ENCODE peak calls at places on chromosomes 2 and 18, in seven cellular contexts. One of them, this sample, is unnamed.
A peak's percentile ranks its signal among the peaks of the same experiment; 100 is the strongest.

GRCh38 chr2:218745559-218746469 is 35.2 kb downstream of the TTLL4 start:
- DNase-seq in HTR-8/SVneo: no peak
- DNase-seq in CD8-positive, alpha-beta memory T cell: no peak
- DNase-seq in NCI-H1105 treated with DMSO at 0.1 percent for 48 hours: no peak
- DNase-seq in neural crest cell: peak; percentile 24
- DNase-seq in activated CD8-positive, alpha-beta memory T cell treated with anti-CD3 and anti-CD28 coated beads, Interleukin-2, amount 50 U/mL, for 4 hours: no peak
- DNase-seq in sciatic nerve: peak; percentile 88
- DNase-seq in this sample: no peak

GRCh38 chr2:164314148-164314547 is 307.1 kb downstream of the GRB14 start:
- DNase-seq in CD8-positive, alpha-beta memory T cell: no peak
- DNase-seq in NCI-H1105 treated with DMSO at 0.1 percent for 48 hours: peak; percentile 42
- DNase-seq in neural crest cell: no peak
- DNase-seq in activated CD8-positive, alpha-beta memory T cell treated with anti-CD3 and anti-CD28 coated beads, Interleukin-2, amount 50 U/mL, for 4 hours: no peak
- DNase-seq in HTR-8/SVneo: no peak
- DNase-seq in sciatic nerve: no peak
- DNase-seq in this sample: peak; percentile 11

GRCh38 chr2:55992465-55992864 is 68.9 kb upstream of the EFEMP1 start:
- DNase-seq in NCI-H1105 treated with DMSO at 0.1 percent for 48 hours: no peak
- DNase-seq in HTR-8/SVneo: peak; percentile 85
- DNase-seq in activated CD8-positive, alpha-beta memory T cell treated with anti-CD3 and anti-CD28 coated beads, Interleukin-2, amount 50 U/mL, for 4 hours: no peak
- DNase-seq in CD8-positive, alpha-beta memory T cell: no peak
- DNase-seq in neural crest cell: no peak
- DNase-seq in sciatic nerve: no peak
- DNase-seq in this sample: no peak

GRCh38 chr2:69946351-69947077 is 14.9 kb downstream of the ASPRV1 start:
- DNase-seq in neural crest cell: no peak
- DNase-seq in CD8-positive, alpha-beta memory T cell: peak; percentile 25
- DNase-seq in HTR-8/SVneo: peak; percentile 67
- DNase-seq in NCI-H1105 treated with DMSO at 0.1 percent for 48 hours: no peak
- DNase-seq in sciatic nerve: no peak
- DNase-seq in activated CD8-positive, alpha-beta memory T cell treated with anti-CD3 and anti-CD28 coated beads, Interleukin-2, amount 50 U/mL, for 4 hours: peak; percentile 51
- DNase-seq in this sample: no peak

GRCh38 chr2:108244667-108245414 is 5.1 kb downstream of the SULT1C3 start:
- DNase-seq in HTR-8/SVneo: no peak
- DNase-seq in CD8-positive, alpha-beta memory T cell: no peak
- DNase-seq in neural crest cell: no peak
- DNase-seq in activated CD8-positive, alpha-beta memory T cell treated with anti-CD3 and anti-CD28 coated beads, Interleukin-2, amount 50 U/mL, for 4 hours: no peak
- DNase-seq in sciatic nerve: no peak
- DNase-seq in NCI-H1105 treated with DMSO at 0.1 percent for 48 hours: no peak
- DNase-seq in this sample: no peak

GRCh38 chr18:63472380-63472779 is 4.4 kb upstream of the SERPINB5 start:
- DNase-seq in HTR-8/SVneo: no peak
- DNase-seq in sciatic nerve: no peak
- DNase-seq in CD8-positive, alpha-beta memory T cell: no peak
- DNase-seq in NCI-H1105 treated with DMSO at 0.1 percent for 48 hours: no peak
- DNase-seq in activated CD8-positive, alpha-beta memory T cell treated with anti-CD3 and anti-CD28 coated beads, Interleukin-2, amount 50 U/mL, for 4 hours: no peak
- DNase-seq in neural crest cell: no peak
- DNase-seq in this sample: no peak

GRCh38 chr2:242047963-242048362 is 178.4 kb downstream of the RTP5 start:
- DNase-seq in CD8-positive, alpha-beta memory T cell: no peak
- DNase-seq in neural crest cell: no peak
- DNase-seq in HTR-8/SVneo: no peak
- DNase-seq in NCI-H1105 treated with DMSO at 0.1 percent for 48 hours: no peak
- DNase-seq in sciatic nerve: peak; percentile 12
- DNase-seq in activated CD8-positive, alpha-beta memory T cell treated with anti-CD3 and anti-CD28 coated beads, Interleukin-2, amount 50 U/mL, for 4 hours: no peak
- DNase-seq in this sample: no peak

GRCh38 chr2:169716229-169716886 is 17.3 kb upstream of the KLHL23 start:
- DNase-seq in CD8-positive, alpha-beta memory T cell: no peak
- DNase-seq in HTR-8/SVneo: no peak
- DNase-seq in activated CD8-positive, alpha-beta memory T cell treated with anti-CD3 and anti-CD28 coated beads, Interleukin-2, amount 50 U/mL, for 4 hours: no peak
- DNase-seq in sciatic nerve: no peak
- DNase-seq in NCI-H1105 treated with DMSO at 0.1 percent for 48 hours: peak; percentile 25
- DNase-seq in neural crest cell: no peak
- DNase-seq in this sample: no peak

GRCh38 chr2:54809814-54810213 is 86.4 kb downstream of the EML6 start:
- DNase-seq in sciatic nerve: no peak
- DNase-seq in neural crest cell: no peak
- DNase-seq in CD8-positive, alpha-beta memory T cell: no peak
- DNase-seq in NCI-H1105 treated with DMSO at 0.1 percent for 48 hours: no peak
- DNase-seq in HTR-8/SVneo: peak; percentile 14
- DNase-seq in activated CD8-positive, alpha-beta memory T cell treated with anti-CD3 and anti-CD28 coated beads, Interleukin-2, amount 50 U/mL, for 4 hours: no peak
- DNase-seq in this sample: no peak

GRCh38 chr2:28102455-28102874 is 211.9 kb downstream of the BABAM2 start:
- DNase-seq in NCI-H1105 treated with DMSO at 0.1 percent for 48 hours: no peak
- DNase-seq in neural crest cell: no peak
- DNase-seq in CD8-positive, alpha-beta memory T cell: no peak
- DNase-seq in HTR-8/SVneo: peak; percentile 38
- DNase-seq in activated CD8-positive, alpha-beta memory T cell treated with anti-CD3 and anti-CD28 coated beads, Interleukin-2, amount 50 U/mL, for 4 hours: no peak
- DNase-seq in sciatic nerve: no peak
- DNase-seq in this sample: no peak

GRCh38 chr2:211869134-211869533 is 669.5 kb downstream of the ERBB4 start:
- DNase-seq in HTR-8/SVneo: no peak
- DNase-seq in sciatic nerve: no peak
- DNase-seq in CD8-positive, alpha-beta memory T cell: no peak
- DNase-seq in NCI-H1105 treated with DMSO at 0.1 percent for 48 hours: no peak
- DNase-seq in neural crest cell: no peak
- DNase-seq in activated CD8-positive, alpha-beta memory T cell treated with anti-CD3 and anti-CD28 coated beads, Interleukin-2, amount 50 U/mL, for 4 hours: no peak
- DNase-seq in this sample: no peak

GRCh38 chr2:221425353-221425752 is 146.8 kb downstream of the EPHA4 start:
- DNase-seq in activated CD8-positive, alpha-beta memory T cell treated with anti-CD3 and anti-CD28 coated beads, Interleukin-2, amount 50 U/mL, for 4 hours: no peak
- DNase-seq in sciatic nerve: no peak
- DNase-seq in NCI-H1105 treated with DMSO at 0.1 percent for 48 hours: no peak
- DNase-seq in neural crest cell: no peak
- DNase-seq in CD8-positive, alpha-beta memory T cell: no peak
- DNase-seq in HTR-8/SVneo: no peak
- DNase-seq in this sample: no peak

GRCh38 chr2:13009027-13009426 is 292.3 kb downstream of the TRIB2 start:
- DNase-seq in NCI-H1105 treated with DMSO at 0.1 percent for 48 hours: no peak
- DNase-seq in HTR-8/SVneo: peak; percentile 4
- DNase-seq in activated CD8-positive, alpha-beta memory T cell treated with anti-CD3 and anti-CD28 coated beads, Interleukin-2, amount 50 U/mL, for 4 hours: no peak
- DNase-seq in neural crest cell: no peak
- DNase-seq in CD8-positive, alpha-beta memory T cell: no peak
- DNase-seq in sciatic nerve: no peak
- DNase-seq in this sample: no peak

GRCh38 chr2:198285216-198285615 is 480.8 kb downstream of the PLCL1 start:
- DNase-seq in neural crest cell: no peak
- DNase-seq in NCI-H1105 treated with DMSO at 0.1 percent for 48 hours: no peak
- DNase-seq in activated CD8-positive, alpha-beta memory T cell treated with anti-CD3 and anti-CD28 coated beads, Interleukin-2, amount 50 U/mL, for 4 hours: no peak
- DNase-seq in CD8-positive, alpha-beta memory T cell: no peak
- DNase-seq in sciatic nerve: no peak
- DNase-seq in HTR-8/SVneo: no peak
- DNase-seq in this sample: no peak

GRCh38 chr2:68888038-68888704 is 17.0 kb upstream of the BMP10 start:
- DNase-seq in HTR-8/SVneo: no peak
- DNase-seq in neural crest cell: no peak
- DNase-seq in NCI-H1105 treated with DMSO at 0.1 percent for 48 hours: no peak
- DNase-seq in activated CD8-positive, alpha-beta memory T cell treated with anti-CD3 and anti-CD28 coated beads, Interleukin-2, amount 50 U/mL, for 4 hours: no peak
- DNase-seq in sciatic nerve: no peak
- DNase-seq in CD8-positive, alpha-beta memory T cell: no peak
- DNase-seq in this sample: no peak

GRCh38 chr2:50492452-50492851 is 539.5 kb downstream of the NRXN1 start:
- DNase-seq in HTR-8/SVneo: peak; percentile 39
- DNase-seq in CD8-positive, alpha-beta memory T cell: no peak
- DNase-seq in activated CD8-positive, alpha-beta memory T cell treated with anti-CD3 and anti-CD28 coated beads, Interleukin-2, amount 50 U/mL, for 4 hours: no peak
- DNase-seq in neural crest cell: peak; percentile 22
- DNase-seq in sciatic nerve: no peak
- DNase-seq in NCI-H1105 treated with DMSO at 0.1 percent for 48 hours: peak; percentile 71
- DNase-seq in this sample: peak; percentile 85

GRCh38 chr18:75811156-75811555 is 383.7 kb upstream of the SMIM21 start:
- DNase-seq in NCI-H1105 treated with DMSO at 0.1 percent for 48 hours: peak; percentile 97
- DNase-seq in HTR-8/SVneo: no peak
- DNase-seq in activated CD8-positive, alpha-beta memory T cell treated with anti-CD3 and anti-CD28 coated beads, Interleukin-2, amount 50 U/mL, for 4 hours: no peak
- DNase-seq in neural crest cell: no peak
- DNase-seq in CD8-positive, alpha-beta memory T cell: no peak
- DNase-seq in sciatic nerve: no peak
- DNase-seq in this sample: peak; percentile 39

GRCh38 chr2:205880048-205880447 is 197.7 kb downstream of the NRP2 start:
- DNase-seq in HTR-8/SVneo: no peak
- DNase-seq in NCI-H1105 treated with DMSO at 0.1 percent for 48 hours: no peak
- DNase-seq in sciatic nerve: no peak
- DNase-seq in neural crest cell: no peak
- DNase-seq in CD8-positive, alpha-beta memory T cell: no peak
- DNase-seq in activated CD8-positive, alpha-beta memory T cell treated with anti-CD3 and anti-CD28 coated beads, Interleukin-2, amount 50 U/mL, for 4 hours: no peak
- DNase-seq in this sample: no peak

GRCh38 chr2:78465707-78466106 is 559.8 kb upstream of the REG3G start:
- DNase-seq in neural crest cell: no peak
- DNase-seq in HTR-8/SVneo: no peak
- DNase-seq in CD8-positive, alpha-beta memory T cell: no peak
- DNase-seq in NCI-H1105 treated with DMSO at 0.1 percent for 48 hours: no peak
- DNase-seq in activated CD8-positive, alpha-beta memory T cell treated with anti-CD3 and anti-CD28 coated beads, Interleukin-2, amount 50 U/mL, for 4 hours: no peak
- DNase-seq in sciatic nerve: no peak
- DNase-seq in this sample: no peak

GRCh38 chr2:178579006-178579405 is 98.7 kb downstream of the PLEKHA3 start:
- DNase-seq in neural crest cell: no peak
- DNase-seq in activated CD8-positive, alpha-beta memory T cell treated with anti-CD3 and anti-CD28 coated beads, Interleukin-2, amount 50 U/mL, for 4 hours: no peak
- DNase-seq in HTR-8/SVneo: peak; percentile 11
- DNase-seq in NCI-H1105 treated with DMSO at 0.1 percent for 48 hours: no peak
- DNase-seq in CD8-positive, alpha-beta memory T cell: no peak
- DNase-seq in sciatic nerve: no peak
- DNase-seq in this sample: no peak

GRCh38 chr2:207162319-207162718 is 3.4 kb downstream of the KLF7 start:
- DNase-seq in HTR-8/SVneo: no peak
- DNase-seq in CD8-positive, alpha-beta memory T cell: no peak
- DNase-seq in neural crest cell: no peak
- DNase-seq in activated CD8-positive, alpha-beta memory T cell treated with anti-CD3 and anti-CD28 coated beads, Interleukin-2, amount 50 U/mL, for 4 hours: no peak
- DNase-seq in sciatic nerve: no peak
- DNase-seq in NCI-H1105 treated with DMSO at 0.1 percent for 48 hours: no peak
- DNase-seq in this sample: no peak

GRCh38 chr2:125667630-125668029 is 988.3 kb upstream of the GYPC start:
- DNase-seq in CD8-positive, alpha-beta memory T cell: no peak
- DNase-seq in neural crest cell: no peak
- DNase-seq in NCI-H1105 treated with DMSO at 0.1 percent for 48 hours: no peak
- DNase-seq in HTR-8/SVneo: no peak
- DNase-seq in activated CD8-positive, alpha-beta memory T cell treated with anti-CD3 and anti-CD28 coated beads, Interleukin-2, amount 50 U/mL, for 4 hours: no peak
- DNase-seq in sciatic nerve: no peak
- DNase-seq in this sample: no peak

GRCh38 chr2:53575606-53576360 is 191.8 kb upstream of the CHAC2 start:
- DNase-seq in sciatic nerve: no peak
- DNase-seq in HTR-8/SVneo: no peak
- DNase-seq in activated CD8-positive, alpha-beta memory T cell treated with anti-CD3 and anti-CD28 coated beads, Interleukin-2, amount 50 U/mL, for 4 hours: no peak
- DNase-seq in CD8-positive, alpha-beta memory T cell: no peak
- DNase-seq in neural crest cell: no peak
- DNase-seq in NCI-H1105 treated with DMSO at 0.1 percent for 48 hours: peak; percentile 94
- DNase-seq in this sample: peak; percentile 89

GRCh38 chr2:65057391-65058052 is 1.3 kb downstream of the CEP68 start:
- DNase-seq in activated CD8-positive, alpha-beta memory T cell treated with anti-CD3 and anti-CD28 coated beads, Interleukin-2, amount 50 U/mL, for 4 hours: peak; percentile 44
- DNase-seq in HTR-8/SVneo: no peak
- DNase-seq in sciatic nerve: no peak
- DNase-seq in NCI-H1105 treated with DMSO at 0.1 percent for 48 hours: peak; percentile 42
- DNase-seq in CD8-positive, alpha-beta memory T cell: peak; percentile 24
- DNase-seq in neural crest cell: no peak
- DNase-seq in this sample: peak; percentile 88

GRCh38 chr2:236180831-236181453 is 12.8 kb upstream of the GBX2 start:
- DNase-seq in sciatic nerve: peak; percentile 75
- DNase-seq in activated CD8-positive, alpha-beta memory T cell treated with anti-CD3 and anti-CD28 coated beads, Interleukin-2, amount 50 U/mL, for 4 hours: no peak
- DNase-seq in HTR-8/SVneo: peak; percentile 82
- DNase-seq in neural crest cell: peak; percentile 80
- DNase-seq in CD8-positive, alpha-beta memory T cell: no peak
- DNase-seq in NCI-H1105 treated with DMSO at 0.1 percent for 48 hours: peak; percentile 69
- DNase-seq in this sample: peak; percentile 72

GRCh38 chr2:215531284-215531683 is 95.4 kb upstream of the FN1 start:
- DNase-seq in neural crest cell: no peak
- DNase-seq in CD8-positive, alpha-beta memory T cell: no peak
- DNase-seq in activated CD8-positive, alpha-beta memory T cell treated with anti-CD3 and anti-CD28 coated beads, Interleukin-2, amount 50 U/mL, for 4 hours: no peak
- DNase-seq in NCI-H1105 treated with DMSO at 0.1 percent for 48 hours: no peak
- DNase-seq in HTR-8/SVneo: no peak
- DNase-seq in sciatic nerve: no peak
- DNase-seq in this sample: no peak

GRCh38 chr2:3193423-3194330 is 183.9 kb downstream of the EIPR1 start:
- DNase-seq in neural crest cell: no peak
- DNase-seq in activated CD8-positive, alpha-beta memory T cell treated with anti-CD3 and anti-CD28 coated beads, Interleukin-2, amount 50 U/mL, for 4 hours: no peak
- DNase-seq in HTR-8/SVneo: no peak
- DNase-seq in NCI-H1105 treated with DMSO at 0.1 percent for 48 hours: no peak
- DNase-seq in sciatic nerve: no peak
- DNase-seq in CD8-positive, alpha-beta memory T cell: no peak
- DNase-seq in this sample: no peak

GRCh38 chr2:128535928-128536327 is 217.3 kb upstream of the HS6ST1 start:
- DNase-seq in NCI-H1105 treated with DMSO at 0.1 percent for 48 hours: no peak
- DNase-seq in CD8-positive, alpha-beta memory T cell: no peak
- DNase-seq in sciatic nerve: no peak
- DNase-seq in activated CD8-positive, alpha-beta memory T cell treated with anti-CD3 and anti-CD28 coated beads, Interleukin-2, amount 50 U/mL, for 4 hours: no peak
- DNase-seq in neural crest cell: no peak
- DNase-seq in HTR-8/SVneo: peak; percentile 41
- DNase-seq in this sample: no peak

GRCh38 chr2:239383036-239383795 is 17.6 kb downstream of the HDAC4 start:
- DNase-seq in NCI-H1105 treated with DMSO at 0.1 percent for 48 hours: no peak
- DNase-seq in HTR-8/SVneo: no peak
- DNase-seq in neural crest cell: no peak
- DNase-seq in CD8-positive, alpha-beta memory T cell: no peak
- DNase-seq in sciatic nerve: no peak
- DNase-seq in activated CD8-positive, alpha-beta memory T cell treated with anti-CD3 and anti-CD28 coated beads, Interleukin-2, amount 50 U/mL, for 4 hours: peak; percentile 12
- DNase-seq in this sample: no peak

GRCh38 chr2:127044165-127044718 is 62.7 kb downstream of the BIN1 start:
- DNase-seq in neural crest cell: no peak
- DNase-seq in sciatic nerve: no peak
- DNase-seq in HTR-8/SVneo: no peak
- DNase-seq in CD8-positive, alpha-beta memory T cell: no peak
- DNase-seq in NCI-H1105 treated with DMSO at 0.1 percent for 48 hours: no peak
- DNase-seq in activated CD8-positive, alpha-beta memory T cell treated with anti-CD3 and anti-CD28 coated beads, Interleukin-2, amount 50 U/mL, for 4 hours: no peak
- DNase-seq in this sample: no peak

This sample was measured in DMS79 treated with DMSO at 0.1 percent for 48 hours.